ENCODE peak calls at places on chromosomes 3 and 15, in seven cellular contexts. B is Jurkat, Clone E6-1; R is fibroblast of the aortic adventitia; Q is AG09309; F is endothelial cell of umbilical vein; Y is heart left ventricle; T is lower leg skin. W is an unnamed sample.

GRCh38 chr3:159947220-159947619 is 41.4 kb upstream of the IL12A start:
- DNase-seq in F (peak; percentile 9), T (no peak), B (no peak), Y (no peak), Q (peak; percentile 92), R (peak; percentile 92), W (no peak)

GRCh38 chr3:161104561-161105551 is at the start of gene B3GALNT1:
- DNase-seq in B (no peak), F (peak; percentile 69), Y (peak; percentile 78), Q (peak; percentile 14), R (peak; percentile 77), T (no peak), W (no peak)

GRCh38 chr3:61250784-61251173 is 473 bp downstream of the FHIT start:
- DNase-seq in F (no peak), Q (no peak), B (no peak), Y (peak; percentile 60), T (peak; percentile 49), R (peak; percentile 4), W (no peak)

GRCh38 chr3:77038928-77039605 is 832 bp upstream of the ROBO2 start:
- DNase-seq in Q (no peak), T (no peak), R (no peak), B (no peak), Y (no peak), F (no peak), W (peak; percentile 61)

GRCh38 chr3:14538451-14539088 is 1.6 kb downstream of the GRIP2 start:
- DNase-seq in Y (no peak), Q (no peak), R (no peak), T (no peak), F (no peak), B (no peak), W (no peak)

GRCh38 chr3:15659254-15659975 is 57.9 kb downstream of the BTD start:
- DNase-seq in Y (no peak), F (no peak), T (no peak), Q (no peak), B (peak; percentile 82), R (peak; percentile 4), W (no peak)

GRCh38 chr3:196969001-196969659 is 497 bp upstream of the PIGZ start:
- DNase-seq in T (no peak), F (peak; percentile 25), Y (no peak), Q (no peak), R (no peak), B (no peak), W (peak; percentile 52)

GRCh38 chr3:131973731-131974130 is 61.1 kb downstream of the CPNE4 start:
- DNase-seq in R (peak; percentile 57), Q (no peak), B (no peak), T (no peak), Y (no peak), F (no peak), W (peak; percentile 58)

GRCh38 chr3:52532517-52532837 is 1.2 kb downstream of the NT5DC2 start:
- DNase-seq in F (peak; percentile 81), R (peak; percentile 38), B (no peak), Y (no peak), T (peak; percentile 45), Q (no peak), W (no peak)

GRCh38 chr3:136713961-136714514 is 38.1 kb downstream of the STAG1 start:
- DNase-seq in Q (no peak), F (no peak), R (no peak), T (no peak), B (no peak), Y (no peak), W (no peak)

GRCh38 chr3:10327592-10327991 is 6.7 kb upstream of the SEC13 start:
- DNase-seq in Y (no peak), B (no peak), R (no peak), Q (no peak), F (no peak), T (no peak), W (no peak)

GRCh38 chr3:50122661-50123391 is 32.3 kb upstream of the SEMA3F start:
- DNase-seq in R (no peak), F (no peak), B (no peak), T (no peak), Q (no peak), Y (peak; percentile 57), W (no peak)

GRCh38 chr3:17088602-17089313 is 204.0 kb downstream of the PLCL2 start:
- DNase-seq in Q (no peak), B (peak; percentile 56), F (no peak), R (no peak), Y (no peak), T (no peak), W (no peak)

GRCh38 chr3:14288833-14289451 is 110.3 kb downstream of the LSM3 start:
- DNase-seq in R (no peak), Y (no peak), F (no peak), Q (no peak), T (no peak), B (no peak), W (no peak)

GRCh38 chr15:70065006-70065722 is 32.6 kb downstream of the TLE3 start:
- DNase-seq in Q (no peak), T (no peak), B (no peak), Y (no peak), F (no peak), R (no peak), W (no peak)

GRCh38 chr15:62895905-62896316 is 146.6 kb upstream of the TPM1 start:
- DNase-seq in R (peak; percentile 90), T (no peak), Y (no peak), F (peak; percentile 82), B (no peak), Q (no peak), W (no peak)

GRCh38 chr3:30502742-30503073 is 103.7 kb upstream of the TGFBR2 start:
- DNase-seq in Q (no peak), F (no peak), B (no peak), T (no peak), R (peak; percentile 55), Y (no peak), W (no peak)

GRCh38 chr3:14329116-14329830 is 73.1 kb upstream of the SLC6A6 start:
- DNase-seq in R (peak; percentile 12), B (no peak), F (peak; percentile 67), T (no peak), Q (peak; percentile 18), Y (no peak), W (no peak)

GRCh38 chr3:106428565-106428994 is 559.8 kb upstream of the CBLB start:
- DNase-seq in Q (peak; percentile 99), R (peak; percentile 99), Y (no peak), F (peak; percentile 18), T (peak; percentile 66), B (no peak), W (no peak)

GRCh38 chr15:73688455-73688854 is 4.3 kb downstream of the CD276 start:
- DNase-seq in F (peak; percentile 33), Q (no peak), R (peak; percentile 38), Y (no peak), T (no peak), B (no peak), W (no peak)

GRCh38 chr3:159711560-159712333 is 276.9 kb upstream of the IL12A start:
- DNase-seq in T (peak; percentile 19), Y (no peak), F (peak; percentile 99), Q (peak; percentile 67), R (peak; percentile 94), B (no peak), W (no peak)

GRCh38 chr3:72163809-72164634 is 379.1 kb upstream of the PROK2 start:
- DNase-seq in Y (no peak), T (no peak), F (no peak), Q (no peak), R (no peak), B (peak; percentile 64), W (no peak)

GRCh38 chr3:112357888-112358287 is 24.9 kb downstream of the CD200 start:
- DNase-seq in B (no peak), Q (no peak), T (no peak), R (peak; percentile 36), F (peak; percentile 18), Y (no peak), W (no peak)

GRCh38 chr3:70108546-70108945 is 109.0 kb downstream of the SAMMSON start:
- DNase-seq in R (no peak), F (no peak), Q (no peak), T (no peak), B (no peak), Y (no peak), W (no peak)
- H3K4me3 ChIP-seq in R (no peak overlapping the region), F (no peak overlapping the region), Q (no peak overlapping the region), T (no peak overlapping the region), B (no peak overlapping the region), Y (no peak overlapping the region), W (no peak overlapping the region)

GRCh38 chr15:91114301-91114700 is 14.2 kb downstream of the SV2B start:
- DNase-seq in R (no peak), Q (no peak), Y (no peak), F (no peak), B (no peak), T (no peak), W (no peak)
- H3K4me3 ChIP-seq in R (no peak overlapping the region), Q (no peak overlapping the region), Y (no peak overlapping the region), F (no peak overlapping the region), B (no peak overlapping the region), T (no peak overlapping the region), W (no peak overlapping the region)

DNA sequence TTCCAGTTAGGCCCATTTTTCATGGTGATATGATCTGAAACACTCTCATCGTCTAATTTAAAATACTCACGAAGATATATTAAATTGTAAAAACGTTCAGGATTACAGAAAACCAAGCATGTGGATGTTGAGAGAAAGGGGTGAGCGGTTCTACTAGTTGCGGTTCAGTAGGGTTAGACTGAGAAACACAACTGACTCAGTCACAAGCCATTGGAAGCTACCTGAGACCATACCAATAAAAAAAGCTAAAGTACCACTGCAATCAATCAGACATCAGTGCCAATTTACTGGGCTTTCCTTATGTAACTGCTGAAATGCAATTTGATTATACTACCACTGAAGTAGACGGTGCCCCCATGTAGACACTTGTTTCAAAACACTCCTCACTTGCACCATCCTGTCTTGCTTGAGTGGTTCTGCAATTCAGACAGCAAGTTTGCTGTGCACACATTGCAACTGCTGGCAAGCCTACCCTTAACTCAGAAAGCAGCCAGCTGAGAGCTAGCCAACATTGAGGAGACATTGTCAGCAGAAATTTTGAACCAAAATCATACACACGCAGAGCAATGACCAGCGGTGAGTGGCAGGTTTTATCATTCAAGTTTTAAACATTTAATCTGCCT is 368.7 kb upstream of the ARHGEF26 start:
- DNase-seq in F (no peak), B (no peak), R (peak; percentile 42), T (peak; percentile 26), Y (no peak), Q (no peak), W (no peak)
- H3K4me3 ChIP-seq in F (no peak overlapping the region), B (no peak overlapping the region), R (no peak overlapping the region), T (no peak overlapping the region), Y (no peak overlapping the region), Q (no peak overlapping the region), W (no peak overlapping the region)

DNA sequence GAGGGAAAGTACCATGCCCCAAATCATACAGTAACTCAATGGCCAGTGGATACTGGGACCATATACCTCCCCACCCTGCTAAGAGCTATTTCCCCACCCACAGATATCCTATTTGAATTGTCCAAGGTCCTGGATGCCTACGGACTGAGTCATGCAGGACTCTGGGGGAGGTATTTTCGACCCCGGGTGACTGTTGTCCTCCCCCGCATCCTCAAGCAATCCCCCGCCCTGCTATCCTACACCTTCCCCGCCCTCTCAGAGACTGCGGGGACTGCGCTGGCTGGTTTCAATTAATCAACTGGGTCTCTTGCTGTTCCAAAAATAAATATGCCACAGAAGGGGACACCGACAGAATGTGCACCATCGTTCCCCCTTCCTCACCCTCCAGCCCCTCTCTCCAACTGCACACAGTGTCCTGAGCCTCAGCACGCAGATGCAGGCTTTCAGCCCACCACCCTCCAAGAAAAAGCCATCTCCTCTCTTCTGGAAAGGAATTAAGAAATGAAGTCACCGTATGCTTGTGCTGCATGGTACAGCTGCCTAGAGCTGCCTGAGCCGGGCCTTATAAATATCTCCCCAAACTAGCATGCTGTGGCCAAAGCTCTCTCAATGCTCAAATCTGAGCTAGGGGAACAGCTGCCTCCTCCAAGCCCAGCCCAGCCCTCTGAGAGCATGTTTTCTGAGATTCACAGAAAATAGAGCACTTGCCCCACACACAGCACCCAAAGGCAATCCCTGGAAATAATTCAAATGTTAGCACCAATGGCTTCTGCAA is 8.2 kb downstream of the CAV3 start:
- DNase-seq in T (no peak), R (peak; percentile 84), F (peak; percentile 66), Q (no peak), B (no peak), Y (no peak), W (peak; percentile 71)
- H3K4me3 ChIP-seq in T (no peak overlapping the region), R (peak overlapping the region; percentile 39), F (no peak overlapping the region), Q (no peak overlapping the region), B (no peak overlapping the region), Y (no peak overlapping the region), W (no peak overlapping the region)